ENCODE peak calls at places on chromosomes 1 and 21, in six cellular contexts. P, B, H, L, F and A are unnamed samples.

GRCh38 chr21:41411449-41412089 is 14.5 kb upstream of the MX1 start:
- DNase-seq in P (no peak), B (peak), H (no peak), L (no peak), F (no peak), A (no peak)

GRCh38 chr21:32772281-32773047 is 909 bp upstream of the PAXBP1 start:
- DNase-seq in P (no peak), B (peak), H (no peak), L (no peak), F (no peak), A (peak)

GRCh38 chr1:30837653-30838052 is 70.9 kb downstream of the SDC3 start:
- DNase-seq in P (no peak), B (no peak), H (no peak), L (no peak), F (no peak), A (no peak)

GRCh38 chr1:45864124-45864721 is 60.8 kb downstream of the MAST2 start:
- DNase-seq in P (no peak), B (no peak), H (no peak), L (no peak), F (no peak), A (no peak)

GRCh38 chr21:46517361-46517760 is 58.7 kb downstream of the DIP2A start:
- DNase-seq in P (no peak), B (no peak), H (no peak), L (no peak), F (no peak), A (no peak)

GRCh38 chr1:58755468-58755872 is 28.4 kb downstream of the JUN start:
- DNase-seq in P (peak), B (peak), H (peak), L (peak), F (peak), A (peak)

GRCh38 chr1:45442272-45442671 is 48.7 kb downstream of the TESK2 start:
- DNase-seq in P (no peak), B (no peak), H (no peak), L (no peak), F (no peak), A (no peak)

GRCh38 chr1:172397221-172397620 is 23.3 kb upstream of the C1orf105 start:
- DNase-seq in P (no peak), B (peak), H (no peak), L (no peak), F (no peak), A (peak)

GRCh38 chr1:79193211-79194079 is 186.9 kb upstream of the ADGRL4 start:
- DNase-seq in P (no peak), B (peak), H (no peak), L (no peak), F (no peak), A (no peak)

GRCh38 chr1:79198841-79199240 is 192.3 kb upstream of the ADGRL4 start:
- DNase-seq in P (no peak), B (no peak), H (no peak), L (no peak), F (no peak), A (no peak)

GRCh38 chr1:79197421-79197820 is 190.9 kb upstream of the ADGRL4 start:
- DNase-seq in P (no peak), B (peak), H (no peak), L (no peak), F (no peak), A (no peak)
- TF ChIP-seq CTCF in P (no peak), B (peak), H (no peak), L (peak), F (peak), A (peak)

GRCh38 chr1:206798384-206798996 is 26.2 kb upstream of the IL10 start:
- DNase-seq in P (no peak), B (no peak), H (no peak), L (no peak), F (no peak), A (no peak)
- TF ChIP-seq CTCF in P (no peak), B (no peak), H (no peak), L (no peak), F (no peak), A (no peak)

GRCh38 chr1:235599536-235599935 is 50.0 kb downstream of the GNG4 start:
- DNase-seq in P (no peak), B (no peak), H (no peak), L (no peak), F (no peak), A (no peak)

GRCh38 chr1:235595079-235595478 is 54.5 kb downstream of the GNG4 start:
- DNase-seq in P (no peak), B (no peak), H (no peak), L (no peak), F (no peak), A (no peak)

GRCh38 chr1:235601087-235601486 is 48.5 kb downstream of the GNG4 start:
- DNase-seq in P (no peak), B (no peak), H (no peak), L (no peak), F (no peak), A (no peak)

GRCh38 chr1:235597867-235598553 is 51.6 kb downstream of the GNG4 start:
- DNase-seq in P (no peak), B (no peak), H (no peak), L (no peak), F (no peak), A (no peak)
- TF ChIP-seq CTCF in P (no peak), B (peak), H (no peak), L (no peak), F (no peak), A (peak)

GRCh38 chr1:61056674-61057439 is 25.5 kb upstream of the NFIA start:
- DNase-seq in P (no peak), B (no peak), H (no peak), L (peak), F (peak), A (no peak)
- TF ChIP-seq CTCF in P (no peak), B (no peak), H (no peak), L (no peak), F (no peak), A (no peak)

DNA sequence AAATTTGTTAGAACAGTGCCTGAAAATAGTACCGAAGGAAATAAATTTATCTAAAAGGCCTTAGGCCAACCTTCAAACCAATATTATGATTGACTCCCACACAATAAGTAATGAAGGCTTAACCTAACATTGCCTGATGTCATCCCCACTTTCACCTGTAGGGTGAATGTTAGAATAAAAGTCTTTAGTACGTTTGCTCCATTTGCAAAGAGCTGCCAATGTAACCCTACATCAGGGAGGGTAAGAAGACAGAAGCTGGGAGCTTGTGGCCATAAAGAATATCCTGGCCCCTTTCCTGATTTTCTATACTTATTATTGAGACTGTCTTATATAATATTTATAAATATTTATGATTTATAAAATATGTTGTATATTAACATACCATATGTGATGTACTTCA is 661.8 kb upstream of the CXADR start:
- DNase-seq in P (no peak), B (no peak), H (no peak), L (no peak), F (no peak), A (no peak)
- TF ChIP-seq CTCF in P (no peak), B (no peak), H (no peak), L (no peak), F (no peak), A (no peak)

GRCh38 chr1:180188103-180188506 is 33.4 kb downstream of the QSOX1 start:
- DNase-seq in P (no peak), B (peak), H (no peak), L (no peak), F (no peak), A (peak)
- TF ChIP-seq CTCF in P (peak), B (peak), H (no peak), L (peak), F (no peak), A (peak)